ENCODE peak calls at places on chromosomes 6 and 20, in eight cellular contexts. W, X, V, Y, B, M, Q and J are unnamed samples.

GRCh38 chr6:48074368-48074767 is 36.6 kb downstream of the PTCHD4 start:
- DNase-seq in W (no peak), X (no peak), V (peak; percentile 9), Y (peak; percentile 26), B (peak; percentile 29), M (no peak), Q (no peak), J (no peak)

GRCh38 chr6:56714982-56715456 is 72.3 kb upstream of the DST start:
- DNase-seq in W (no peak), X (no peak), V (peak; percentile 11), Y (no peak), B (peak; percentile 91), M (no peak), Q (peak; percentile 15), J (peak; percentile 73)

GRCh38 chr6:111070407-111070743 is 16.9 kb upstream of the SLC16A10 start:
- DNase-seq in W (no peak), X (no peak), V (no peak), Y (no peak), B (no peak), M (no peak), Q (no peak), J (no peak)

GRCh38 chr20:24665196-24665595 is 195.8 kb downstream of the SYNDIG1 start:
- DNase-seq in W (no peak), X (no peak), V (no peak), Y (no peak), B (no peak), M (no peak), Q (no peak), J (no peak)

GRCh38 chr6:77034161-77034560 is 429.1 kb downstream of the HTR1B start:
- DNase-seq in W (no peak), X (no peak), V (peak; percentile 39), Y (no peak), B (peak; percentile 97), M (no peak), Q (no peak), J (no peak)

GRCh38 chr6:36636687-36637418 is 41.7 kb upstream of the CDKN1A start:
- DNase-seq in W (no peak), X (no peak), V (no peak), Y (no peak), B (no peak), M (no peak), Q (no peak), J (no peak)

GRCh38 chr6:39791850-39792500 is at the start of gene DAAM2:
- DNase-seq in W (peak; percentile 47), X (peak; percentile 86), V (peak; percentile 70), Y (peak; percentile 74), B (peak; percentile 42), M (peak; percentile 63), Q (no peak), J (peak; percentile 28)

GRCh38 chr6:56521454-56521853 is 121.2 kb downstream of the DST start:
- DNase-seq in W (no peak), X (no peak), V (no peak), Y (no peak), B (no peak), M (no peak), Q (no peak), J (no peak)

GRCh38 chr20:3802524-3803239 is 6.6 kb downstream of the CDC25B start:
- DNase-seq in W (no peak), X (no peak), V (no peak), Y (no peak), B (no peak), M (no peak), Q (no peak), J (no peak)

GRCh38 chr20:32518593-32519366 is 66.4 kb downstream of the NOL4L start:
- DNase-seq in W (no peak), X (peak; percentile 73), V (peak; percentile 72), Y (no peak), B (no peak), M (no peak), Q (peak; percentile 49), J (no peak)

GRCh38 chr6:153129873-153130514 is 1.1 kb downstream of the RGS17 start:
- DNase-seq in W (no peak), X (peak; percentile 62), V (peak; percentile 52), Y (peak; percentile 15), B (peak; percentile 23), M (no peak), Q (peak; percentile 42), J (no peak)

GRCh38 chr6:11271637-11272036 is 39.2 kb upstream of the NEDD9 start:
- DNase-seq in W (no peak), X (no peak), V (no peak), Y (no peak), B (no peak), M (no peak), Q (no peak), J (no peak)

GRCh38 chr6:44738652-44739141 is 351.2 kb downstream of the CDC5L start:
- DNase-seq in W (no peak), X (peak; percentile 57), V (peak; percentile 18), Y (no peak), B (no peak), M (no peak), Q (no peak), J (no peak)

GRCh38 chr6:33430991-33431879 is 11.4 kb downstream of the SYNGAP1 start:
- DNase-seq in W (no peak), X (peak; percentile 97), V (peak; percentile 92), Y (peak; percentile 31), B (peak; percentile 55), M (no peak), Q (peak; percentile 81), J (no peak)

GRCh38 chr6:107108201-107108890 is 7.0 kb downstream of the BEND3 start:
- DNase-seq in W (no peak), X (no peak), V (no peak), Y (no peak), B (peak; percentile 19), M (no peak), Q (no peak), J (peak; percentile 55)

GRCh38 chr6:43702147-43702521 is 14.5 kb upstream of the MRPS18A start:
- DNase-seq in W (no peak), X (no peak), V (no peak), Y (no peak), B (no peak), M (no peak), Q (no peak), J (no peak)
- H3K4me3 ChIP-seq in W (no peak overlapping the region), X (peak overlapping the region; percentile 0), V (peak overlapping the region; percentile 20), Y (no peak overlapping the region), B (no peak overlapping the region), M (no peak overlapping the region), Q (no peak overlapping the region), J (no peak overlapping the region)

DNA sequence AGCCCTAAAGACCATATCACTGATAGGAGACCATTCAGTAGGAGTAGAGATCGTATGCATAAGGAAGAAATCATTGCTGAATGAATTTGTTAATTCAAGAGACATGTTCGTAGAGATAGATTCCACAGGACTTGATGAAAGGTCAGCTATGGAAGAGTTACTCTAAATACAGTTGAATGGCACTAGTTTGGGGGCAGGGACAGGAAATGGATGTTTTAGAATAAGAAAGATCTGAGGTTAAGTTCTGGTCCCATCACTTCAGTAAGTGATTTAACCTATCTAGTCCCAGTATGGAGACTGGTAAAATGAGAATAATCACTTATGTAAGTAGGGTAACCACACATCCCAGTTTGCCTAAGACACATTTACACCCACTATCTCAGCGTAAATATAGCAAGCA is 2.9 kb upstream of the BFSP1 start:
- DNase-seq in W (no peak), X (no peak), V (no peak), Y (no peak), B (no peak), M (no peak), Q (no peak), J (no peak)
- H3K4me3 ChIP-seq in W (no peak overlapping the region), X (no peak overlapping the region), V (no peak overlapping the region), Y (no peak overlapping the region), B (no peak overlapping the region), M (no peak overlapping the region), Q (no peak overlapping the region), J (no peak overlapping the region)

GRCh38 chr6:165844801-165845364 is 181.8 kb upstream of the PDE10A start:
- DNase-seq in W (no peak), X (peak; percentile 2), V (no peak), Y (no peak), B (no peak), M (no peak), Q (no peak), J (no peak)
- H3K4me3 ChIP-seq in W (no peak overlapping the region), X (no peak overlapping the region), V (no peak overlapping the region), Y (no peak overlapping the region), B (no peak overlapping the region), M (no peak overlapping the region), Q (no peak overlapping the region), J (no peak overlapping the region)

GRCh38 chr6:156850356-156850755 is 73.2 kb downstream of the ARID1B start:
- DNase-seq in W (no peak), X (no peak), V (no peak), Y (no peak), B (no peak), M (no peak), Q (no peak), J (no peak)
- H3K4me3 ChIP-seq in W (no peak overlapping the region), X (no peak overlapping the region), V (no peak overlapping the region), Y (no peak overlapping the region), B (no peak overlapping the region), M (no peak overlapping the region), Q (no peak overlapping the region), J (no peak overlapping the region)